ENCODE peak calls at places on chromosome 15, in eight cellular contexts. D is mammary epithelial cell; Y is NCI-H1092 treated with DMSO at 0.1 percent for 48 hours; L is progenitor cell of endocrine pancreas; X is COLO829; T is GM12892; V is CD4-positive, alpha-beta memory T cell; W is stimulated activated CD4-positive, alpha-beta T cell treated with anti-CD3 and anti-CD28 coated beads, TNF-alpha, amount 100 ng/mL, for 4 hours. U is an unnamed sample.

GRCh38 chr15:48644827-48645557 is 517 bp downstream of the FBN1 start:
- DNase-seq in V (no peak), L (peak), W (no peak), X (no peak), D (peak), T (peak), Y (peak), U (peak)

GRCh38 chr15:87743557-87743956 is 513.0 kb downstream of the NTRK3 start:
- DNase-seq in D (no peak), W (no peak), X (no peak), L (no peak), V (no peak), Y (no peak), T (no peak), U (no peak)

GRCh38 chr15:94443156-94443555 is 211.8 kb downstream of the MCTP2 start:
- DNase-seq in D (no peak), T (no peak), L (no peak), X (no peak), Y (no peak), V (no peak), W (no peak), U (no peak)

GRCh38 chr15:99438222-99438592 is 127.6 kb upstream of the MEF2A start:
- DNase-seq in X (no peak), Y (no peak), W (no peak), V (no peak), D (no peak), T (no peak), L (peak), U (no peak)

GRCh38 chr15:71203573-71204444 is 88.5 kb downstream of the THSD4 start:
- DNase-seq in T (no peak), X (no peak), Y (no peak), V (no peak), L (no peak), W (no peak), D (no peak), U (no peak)

GRCh38 chr15:31135523-31135922 is 34.0 kb upstream of the TRPM1 start:
- DNase-seq in X (no peak), L (no peak), D (no peak), T (no peak), V (no peak), Y (no peak), W (no peak), U (no peak)

GRCh38 chr15:48681274-48681840 is 35.8 kb upstream of the FBN1 start:
- DNase-seq in W (no peak), D (peak), Y (no peak), T (no peak), V (no peak), L (no peak), X (no peak), U (no peak)

GRCh38 chr15:71515375-71516186 is 294.8 kb upstream of the NR2E3 start:
- DNase-seq in D (no peak), X (no peak), W (no peak), T (no peak), L (no peak), Y (no peak), V (no peak), U (no peak)

GRCh38 chr15:72338148-72338547 is 18.2 kb upstream of the CELF6 start:
- DNase-seq in L (no peak), T (no peak), X (no peak), V (no peak), D (no peak), Y (no peak), W (no peak), U (no peak)

GRCh38 chr15:88894819-88895767 is at the start of gene HAPLN3:
- DNase-seq in L (no peak), V (peak), T (peak), W (peak), Y (no peak), D (peak), X (peak), U (peak)

GRCh38 chr15:26892678-26893077 is 25.8 kb downstream of the GABRA5 start:
- DNase-seq in T (no peak), V (no peak), Y (no peak), X (no peak), L (no peak), D (no peak), W (no peak), U (no peak)

GRCh38 chr15:70618929-70619328 is 144.4 kb downstream of the UACA start:
- DNase-seq in V (no peak), W (no peak), T (no peak), L (no peak), X (no peak), D (no peak), Y (no peak), U (no peak)

GRCh38 chr15:88744548-88745020 is 58.7 kb upstream of the ACAN start:
- DNase-seq in X (no peak), V (no peak), D (no peak), T (no peak), L (no peak), W (no peak), Y (no peak), U (no peak)

GRCh38 chr15:99951471-99951870 is 218.2 kb upstream of the LYSMD4 start:
- DNase-seq in L (no peak), Y (no peak), W (no peak), T (no peak), D (no peak), X (no peak), V (no peak), U (no peak)

GRCh38 chr15:95174880-95175279 is 943.5 kb downstream of the MCTP2 start:
- DNase-seq in T (no peak), V (no peak), X (no peak), D (no peak), L (no peak), Y (no peak), W (no peak), U (no peak)

GRCh38 chr15:77547801-77548607 is 84.7 kb downstream of the LINGO1 start:
- DNase-seq in L (no peak), D (no peak), T (no peak), X (no peak), V (no peak), Y (no peak), W (no peak), U (no peak)

GRCh38 chr15:85858586-85859375 is 64.1 kb upstream of the KLHL25 start:
- DNase-seq in V (peak), X (peak), D (peak), T (peak), W (peak), Y (peak), L (peak), U (peak)

GRCh38 chr15:89101302-89102191 is 13.3 kb downstream of the ABHD2 start:
- DNase-seq in D (peak), X (peak), V (no peak), L (no peak), W (no peak), Y (no peak), T (no peak), U (peak)

GRCh38 chr15:29727871-29728270 is 94.4 kb downstream of the TJP1 start:
- DNase-seq in D (no peak), L (no peak), Y (no peak), X (no peak), T (no peak), W (no peak), V (no peak), U (no peak)

GRCh38 chr15:69490356-69491050 is 37.9 kb downstream of the RPLP1 start:
- DNase-seq in V (no peak), Y (no peak), W (no peak), T (no peak), D (no peak), L (no peak), X (no peak), U (no peak)

GRCh38 chr15:99408236-99409096 is 157.2 kb downstream of the LRRC28 start:
- DNase-seq in L (no peak), D (peak), Y (peak), X (peak), V (no peak), W (no peak), T (no peak), U (no peak)

GRCh38 chr15:67164811-67165652 is 89.4 kb downstream of the AAGAB start:
- DNase-seq in X (no peak), D (no peak), V (no peak), T (no peak), Y (no peak), W (no peak), L (no peak), U (no peak)

GRCh38 chr15:33234019-33234418 is 39.5 kb upstream of the FMN1 start:
- DNase-seq in L (no peak), Y (no peak), T (no peak), W (no peak), X (peak), D (peak), V (no peak), U (no peak)

GRCh38 chr15:27864076-27864475 is 235.0 kb downstream of the OCA2 start:
- DNase-seq in W (no peak), D (no peak), Y (peak), L (no peak), X (no peak), V (no peak), T (no peak), U (no peak)

GRCh38 chr15:74505837-74506514 is 35.0 kb upstream of the ARID3B start:
- DNase-seq in L (no peak), Y (peak), W (no peak), D (peak), T (no peak), V (no peak), X (no peak), U (no peak)

GRCh38 chr15:98501632-98502031 is 146.7 kb upstream of the IGF1R start:
- DNase-seq in Y (no peak), T (no peak), L (no peak), X (no peak), V (no peak), W (no peak), D (no peak), U (no peak)

GRCh38 chr15:54102704-54103103 is 124.5 kb downstream of the UNC13C start:
- DNase-seq in V (no peak), X (no peak), W (no peak), L (no peak), Y (no peak), T (no peak), D (no peak), U (no peak)

GRCh38 chr15:73800662-73801345 is 47.7 kb upstream of the INSYN1 start:
- DNase-seq in D (peak), V (no peak), W (no peak), Y (peak), T (no peak), X (peak), L (no peak), U (no peak)

GRCh38 chr15:87952736-87953135 is 303.8 kb downstream of the NTRK3 start:
- DNase-seq in Y (no peak), W (no peak), L (no peak), D (no peak), V (no peak), X (no peak), T (no peak), U (no peak)

GRCh38 chr15:45268135-45268534 is 16.1 kb downstream of the SLC28A2 start:
- DNase-seq in W (no peak), X (no peak), Y (no peak), L (no peak), T (no peak), V (no peak), D (peak), U (no peak)

GRCh38 chr15:52008326-52008697 is 10.7 kb upstream of the MAPK6 start:
- DNase-seq in Y (no peak), W (no peak), V (no peak), D (no peak), X (no peak), T (no peak), L (no peak), U (no peak)